ENCODE peak calls at places on chromosomes 1 and 21, in ten cellular contexts. F is mesendoderm, O is osteoblast, Q is hepatocyte, E is testis, H is HCT116, M is GM23338, P is dorsolateral prefrontal cortex, Y is left ventricle myocardium inferior, T is lower lobe of right lung. L is an unnamed sample.

GRCh38 chr1:156001021-156001681 is 19.6 kb downstream of the SSR2 start:
- DNase-seq in F (no peak), O (no peak), Q (no peak), E (no peak), H (no peak), M (no peak), P (no peak), Y (no peak), T (no peak), L (no peak)

GRCh38 chr1:19799233-19799876 is 361 bp downstream of the TMCO4 start:
- DNase-seq in F (no peak), O (peak), Q (peak), E (peak), H (no peak), M (peak), P (no peak), Y (peak), T (peak), L (no peak)

GRCh38 chr1:6077506-6077905 is 31.8 kb downstream of the KCNAB2 start:
- DNase-seq in F (no peak), O (no peak), Q (no peak), E (no peak), H (no peak), M (no peak), P (no peak), Y (no peak), T (peak), L (no peak)

GRCh38 chr1:168485048-168485447 is 58.7 kb downstream of the XCL2 start:
- DNase-seq in F (no peak), O (no peak), Q (no peak), E (peak), H (no peak), M (no peak), P (no peak), Y (no peak), T (no peak), L (no peak)

GRCh38 chr1:20732071-20732587 is 374 bp downstream of the SH2D5 start:
- DNase-seq in F (peak), O (peak), Q (peak), E (peak), H (no peak), M (peak), P (peak), Y (peak), T (no peak), L (no peak)

GRCh38 chr21:36792505-36792967 is 93.6 kb downstream of the SIM2 start:
- DNase-seq in F (peak), O (no peak), Q (no peak), E (no peak), H (no peak), M (no peak), P (no peak), Y (no peak), T (no peak), L (no peak)

GRCh38 chr1:109659145-109659544 is 3.2 kb downstream of the GSTM4 start:
- DNase-seq in F (peak), O (no peak), Q (peak), E (no peak), H (no peak), M (no peak), P (no peak), Y (no peak), T (no peak), L (no peak)

GRCh38 chr1:48889088-48889487 is 112.4 kb upstream of the BEND5 start:
- DNase-seq in F (no peak), O (no peak), Q (no peak), E (no peak), H (no peak), M (peak), P (no peak), Y (no peak), T (no peak), L (no peak)

GRCh38 chr1:93521618-93522017 is 73.7 kb downstream of the FNBP1L start:
- DNase-seq in F (no peak), O (no peak), Q (no peak), E (no peak), H (no peak), M (no peak), P (no peak), Y (no peak), T (no peak), L (no peak)

GRCh38 chr1:59752556-59753412 is 62.0 kb upstream of the HOOK1 start:
- DNase-seq in F (no peak), O (no peak), Q (no peak), E (peak), H (no peak), M (no peak), P (no peak), Y (no peak), T (no peak), L (no peak)

GRCh38 chr1:179187043-179187442 is 42.4 kb downstream of the ABL2 start:
- DNase-seq in F (no peak), O (no peak), Q (no peak), E (no peak), H (no peak), M (no peak), P (no peak), Y (no peak), T (no peak), L (no peak)

GRCh38 chr1:182217071-182217470 is 155.6 kb upstream of the ZNF648 start:
- DNase-seq in F (no peak), O (no peak), Q (no peak), E (no peak), H (peak), M (no peak), P (no peak), Y (no peak), T (no peak), L (no peak)

GRCh38 chr1:1435094-1435903 is at the start of gene VWA1:
- DNase-seq in F (peak), O (peak), Q (peak), E (peak), H (no peak), M (peak), P (peak), Y (peak), T (peak), L (no peak)

GRCh38 chr21:29208666-29209059 is 78.2 kb downstream of the MAP3K7CL start:
- DNase-seq in F (no peak), O (peak), Q (no peak), E (no peak), H (no peak), M (no peak), P (no peak), Y (no peak), T (no peak), L (no peak)

GRCh38 chr1:27044613-27045091 is 32.0 kb upstream of the TENT5B start:
- DNase-seq in F (peak), O (peak), Q (peak), E (peak), H (peak), M (peak), P (peak), Y (peak), T (peak), L (peak)

GRCh38 chr1:23719162-23719820 is 24.0 kb upstream of the ELOA start:
- DNase-seq in F (no peak), O (peak), Q (no peak), E (no peak), H (no peak), M (no peak), P (no peak), Y (no peak), T (no peak), L (no peak)

GRCh38 chr1:235881930-235882700 is 15.4 kb upstream of the LYST start:
- DNase-seq in F (no peak), O (no peak), Q (no peak), E (no peak), H (no peak), M (no peak), P (no peak), Y (no peak), T (no peak), L (no peak)

GRCh38 chr1:54566438-54567141 is 18.6 kb downstream of the ACOT11 start:
- DNase-seq in F (no peak), O (peak), Q (no peak), E (no peak), H (no peak), M (no peak), P (no peak), Y (peak), T (no peak), L (no peak)

GRCh38 chr1:84365225-84366221 is 32.8 kb upstream of the DNASE2B start:
- DNase-seq in F (no peak), O (peak), Q (peak), E (no peak), H (peak), M (no peak), P (no peak), Y (no peak), T (peak), L (peak)

GRCh38 chr1:212313616-212314015 is 28.4 kb downstream of the PPP2R5A start:
- DNase-seq in F (no peak), O (no peak), Q (no peak), E (no peak), H (no peak), M (no peak), P (no peak), Y (no peak), T (no peak), L (no peak)

GRCh38 chr1:39926343-39926769 is 24.6 kb upstream of the MYCL start:
- DNase-seq in F (peak), O (no peak), Q (no peak), E (no peak), H (no peak), M (no peak), P (no peak), Y (no peak), T (no peak), L (no peak)

GRCh38 chr1:14345925-14346550 is 252.4 kb upstream of the KAZN start:
- DNase-seq in F (peak), O (no peak), Q (no peak), E (no peak), H (peak), M (no peak), P (no peak), Y (no peak), T (no peak), L (no peak)

GRCh38 chr1:15218287-15219279 is 28.4 kb upstream of the FHAD1 start:
- DNase-seq in F (peak), O (no peak), Q (no peak), E (no peak), H (peak), M (no peak), P (no peak), Y (no peak), T (no peak), L (no peak)

DNA sequence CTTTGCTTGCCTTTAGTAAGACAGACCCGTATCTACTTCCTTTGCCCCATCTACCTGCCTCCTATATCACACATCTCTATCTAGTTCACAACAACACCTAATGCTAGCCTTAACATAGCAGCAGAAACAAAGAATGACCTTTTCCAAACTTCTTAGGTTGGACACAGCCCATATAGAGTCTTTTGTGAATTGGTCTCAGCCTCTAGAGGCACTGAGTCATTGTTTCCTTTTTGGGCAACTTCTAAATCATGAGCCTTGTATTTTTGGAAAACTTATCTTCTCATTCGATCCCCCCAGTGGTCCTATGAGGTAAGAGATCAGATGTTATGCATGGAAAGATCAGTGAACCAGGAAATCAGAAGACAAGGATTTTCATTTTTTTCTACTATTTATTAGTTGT is 679.4 kb upstream of the USP24 start:
- DNase-seq in F (peak), O (no peak), Q (no peak), E (no peak), H (no peak), M (no peak), P (no peak), Y (no peak), T (no peak), L (no peak)
- H3K4me3 ChIP-seq in F (no peak), O (no peak), Q (no peak), E (no peak), H (no peak), M (no peak), P (no peak), Y (no peak), T (no peak), L (no peak)

GRCh38 chr21:44305691-44306090 is 5.8 kb downstream of the PFKL start:
- DNase-seq in F (no peak), O (no peak), Q (no peak), E (no peak), H (no peak), M (no peak), P (no peak), Y (no peak), T (no peak), L (no peak)

GRCh38 chr21:44304846-44305245 is 5.0 kb downstream of the PFKL start:
- DNase-seq in F (peak), O (peak), Q (peak), E (peak), H (no peak), M (peak), P (peak), Y (no peak), T (no peak), L (no peak)

GRCh38 chr21:44303490-44303981 is 3.7 kb downstream of the PFKL start:
- DNase-seq in F (no peak), O (no peak), Q (peak), E (no peak), H (no peak), M (no peak), P (no peak), Y (no peak), T (no peak), L (no peak)

GRCh38 chr21:44301961-44302406 is 2.1 kb downstream of the PFKL start:
- DNase-seq in F (no peak), O (no peak), Q (no peak), E (no peak), H (no peak), M (no peak), P (peak), Y (no peak), T (no peak), L (no peak)

DNA sequence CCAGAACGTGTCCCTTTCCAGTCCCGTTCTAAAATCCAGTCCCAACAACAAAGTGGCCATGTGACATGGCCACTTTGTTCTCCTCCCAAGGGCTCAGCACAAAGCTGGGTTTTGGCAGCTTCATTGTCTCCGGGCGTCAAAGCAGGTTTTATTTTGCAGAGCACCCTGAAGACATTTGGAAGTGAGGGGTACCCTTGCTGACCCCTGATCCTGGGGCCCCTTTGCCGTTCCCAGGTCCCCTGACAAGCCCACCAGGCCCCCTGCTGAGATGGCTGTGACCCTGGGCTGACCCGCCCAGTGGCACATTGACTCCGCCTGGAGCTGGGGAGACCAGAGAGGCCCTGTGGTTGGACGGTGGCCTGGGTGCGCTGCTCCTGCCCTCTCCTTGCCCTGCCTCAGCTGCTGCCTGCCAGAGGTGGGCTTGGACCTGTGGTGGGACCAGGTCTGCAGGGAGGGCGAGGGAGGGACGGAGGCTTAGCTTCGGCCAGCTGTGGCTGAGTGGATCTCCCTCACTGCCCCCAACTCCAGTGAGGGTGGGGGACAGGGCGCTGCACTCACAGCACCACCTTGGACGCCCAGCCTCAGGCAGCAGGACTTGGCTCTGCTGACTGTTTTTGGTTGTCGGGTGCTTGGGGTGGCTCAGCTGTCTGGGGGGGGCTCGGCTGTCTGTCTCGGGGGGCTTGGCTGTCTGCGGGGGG is 4.3 kb downstream of the PFKL start:
- DNase-seq in F (no peak), O (no peak), Q (no peak), E (no peak), H (no peak), M (no peak), P (no peak), Y (no peak), T (no peak), L (no peak)
- H3K27ac ChIP-seq in F (no peak), O (no peak), Q (peak), E (peak), H (no peak), M (no peak), P (peak), Y (peak), T (no peak), L (no peak)

GRCh38 chr1:243487649-243488227 is 231.9 kb downstream of the SDCCAG8 start:
- DNase-seq in F (no peak), O (no peak), Q (no peak), E (peak), H (peak), M (peak), P (no peak), Y (no peak), T (no peak), L (no peak)

GRCh38 chr1:243489164-243489527 is 233.3 kb downstream of the SDCCAG8 start:
- DNase-seq in F (no peak), O (no peak), Q (no peak), E (no peak), H (no peak), M (no peak), P (no peak), Y (no peak), T (no peak), L (no peak)

GRCh38 chr1:243487036-243487648 is 231.3 kb downstream of the SDCCAG8 start:
- DNase-seq in F (no peak), O (no peak), Q (no peak), E (no peak), H (no peak), M (no peak), P (no peak), Y (no peak), T (no peak), L (no peak)

GRCh38 chr1:243489681-243490080 is 233.8 kb downstream of the SDCCAG8 start:
- DNase-seq in F (no peak), O (no peak), Q (no peak), E (no peak), H (no peak), M (peak), P (no peak), Y (no peak), T (no peak), L (no peak)

GRCh38 chr1:243488459-243489163 is 232.8 kb downstream of the SDCCAG8 start:
- DNase-seq in F (no peak), O (no peak), Q (no peak), E (peak), H (no peak), M (no peak), P (no peak), Y (no peak), T (no peak), L (no peak)
- H3K4me3 ChIP-seq in F (no peak), O (no peak), Q (no peak), E (peak), H (peak), M (no peak), P (no peak), Y (no peak), T (no peak), L (no peak)

GRCh38 chr21:42209801-42210479 is 9.0 kb upstream of the ABCG1 start:
- DNase-seq in F (peak), O (no peak), Q (no peak), E (no peak), H (no peak), M (no peak), P (no peak), Y (no peak), T (no peak), L (no peak)
- H3K27ac ChIP-seq in F (no peak), O (no peak), Q (no peak), E (no peak), H (no peak), M (no peak), P (no peak), Y (no peak), T (peak), L (no peak)

DNA sequence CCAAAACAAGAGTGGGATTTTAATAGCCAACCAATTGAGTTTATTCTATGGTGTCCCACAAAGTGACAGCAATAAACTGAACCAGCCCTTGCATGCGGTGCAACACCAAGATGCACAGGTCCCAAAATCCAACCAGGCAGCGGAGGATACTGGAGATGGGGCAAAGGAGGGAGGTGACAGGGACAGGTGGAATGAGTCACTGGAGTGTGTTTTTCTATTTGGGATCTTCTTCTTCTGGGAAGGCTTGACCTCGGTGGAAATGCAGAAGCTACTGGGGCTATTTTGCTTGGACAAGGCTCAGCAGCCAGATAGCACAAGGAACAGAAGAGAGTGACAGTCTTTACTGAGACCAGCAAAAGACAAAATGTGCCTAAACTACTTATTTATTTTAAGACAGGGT is 97.5 kb downstream of the PLXNA2 start:
- DNase-seq in F (no peak), O (no peak), Q (no peak), E (no peak), H (no peak), M (no peak), P (no peak), Y (no peak), T (no peak), L (no peak)
- H3K4me3 ChIP-seq in F (no peak), O (no peak), Q (no peak), E (no peak), H (no peak), M (no peak), P (no peak), Y (no peak), T (no peak), L (no peak)

DNA sequence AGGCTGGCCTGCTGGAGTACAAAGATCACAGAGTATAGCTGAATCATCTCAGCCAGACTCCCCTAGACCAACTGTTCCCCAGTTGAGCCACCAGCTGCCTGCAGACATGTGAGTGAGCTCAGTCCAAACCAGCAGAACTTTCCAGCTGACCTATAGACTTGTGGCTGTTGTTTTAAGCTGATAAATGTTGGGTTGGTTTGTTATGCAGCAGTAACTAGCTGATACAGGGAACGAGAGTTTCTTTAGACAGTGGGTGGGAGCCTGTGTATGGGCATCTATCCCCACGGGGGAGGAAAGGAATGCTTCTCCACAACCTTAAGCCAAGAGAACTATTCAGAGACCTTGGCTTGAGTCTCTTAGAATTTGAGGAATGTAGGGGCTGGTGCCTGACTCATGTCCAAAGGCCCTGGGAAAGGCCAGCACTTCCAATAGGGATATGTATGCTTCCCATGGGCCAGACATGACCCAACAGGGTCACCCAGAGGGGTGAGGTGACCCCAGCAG is 30.1 kb downstream of the SLC1A7 start:
- DNase-seq in F (peak), O (peak), Q (no peak), E (no peak), H (no peak), M (no peak), P (no peak), Y (no peak), T (no peak), L (no peak)
- H3K27ac ChIP-seq in F (no peak), O (peak), Q (no peak), E (no peak), H (no peak), M (no peak), P (no peak), Y (no peak), T (no peak), L (no peak)

GRCh38 chr1:181213056-181213455 is 124.6 kb downstream of the IER5 start:
- DNase-seq in F (no peak), O (no peak), Q (no peak), E (no peak), H (no peak), M (no peak), P (no peak), Y (no peak), T (no peak), L (no peak)

GRCh38 chr1:181221078-181221477 is 132.6 kb downstream of the IER5 start:
- DNase-seq in F (no peak), O (peak), Q (no peak), E (no peak), H (no peak), M (no peak), P (no peak), Y (no peak), T (no peak), L (no peak)

GRCh38 chr1:181219938-181220337 is 131.4 kb downstream of the IER5 start:
- DNase-seq in F (no peak), O (peak), Q (no peak), E (no peak), H (no peak), M (no peak), P (no peak), Y (no peak), T (no peak), L (no peak)

DNA sequence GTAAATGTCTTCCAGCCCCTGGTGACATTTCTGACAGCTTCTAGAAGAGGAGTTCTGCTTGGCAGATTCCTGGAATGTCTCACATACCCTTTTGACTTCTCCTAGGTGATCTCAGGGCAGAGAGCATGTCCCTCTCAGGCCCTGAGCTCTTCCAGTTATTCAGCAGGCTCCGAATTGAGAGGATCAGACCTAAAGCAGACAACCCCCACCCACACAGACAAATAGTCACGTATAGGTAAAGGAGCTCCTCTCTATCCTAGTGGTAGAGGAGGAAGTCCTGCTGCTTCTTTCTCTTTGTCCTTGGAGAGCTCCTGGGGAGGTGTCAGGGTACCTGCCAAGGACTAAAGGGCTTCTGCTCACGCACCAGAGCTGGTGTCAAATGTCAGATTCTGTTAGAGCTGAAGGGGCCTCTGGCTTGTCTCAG is 128.1 kb downstream of the IER5 start:
- DNase-seq in F (peak), O (no peak), Q (no peak), E (no peak), H (no peak), M (peak), P (no peak), Y (no peak), T (no peak), L (no peak)
- H3K4me3 ChIP-seq in F (no peak), O (no peak), Q (no peak), E (no peak), H (no peak), M (no peak), P (no peak), Y (no peak), T (no peak), L (no peak)

L was measured in thoracic aorta.